ENCODE peak calls at places on chromosomes 11 and 22, in four cellular contexts. G is Karpas-422, P is left ventricle myocardium inferior, Z is lower lobe of right lung. I is an unnamed sample.

GRCh38 chr22:42270178-42270511 is 308 bp downstream of the TCF20 start:
- DNase-seq in G (peak; percentile 68), P (no peak), Z (no peak), I (no peak)

GRCh38 chr22:22711532-22711913 is 67.1 kb downstream of the GGTLC2 start:
- DNase-seq in G (no peak), P (no peak), Z (no peak), I (no peak)

GRCh38 chr11:86983071-86983488 is 27.9 kb upstream of the FZD4 start:
- DNase-seq in G (no peak), P (peak; percentile 23), Z (peak; percentile 54), I (peak; percentile 24)

GRCh38 chr11:65580756-65581155 is 4.9 kb downstream of the EHBP1L1 start:
- DNase-seq in G (no peak), P (no peak), Z (no peak), I (no peak)

GRCh38 chr11:29934115-29934638 is 82.7 kb downstream of the KCNA4 start:
- DNase-seq in G (no peak), P (no peak), Z (no peak), I (no peak)

GRCh38 chr22:27358096-27358870 is 443.3 kb downstream of the MN1 start:
- DNase-seq in G (no peak), P (no peak), Z (no peak), I (no peak)

GRCh38 chr11:120401506-120401905 is 65.3 kb downstream of the ARHGEF12 start:
- DNase-seq in G (no peak), P (no peak), Z (no peak), I (no peak)

GRCh38 chr22:28597665-28598064 is 82.0 kb downstream of the TTC28 start:
- DNase-seq in G (no peak), P (no peak), Z (no peak), I (no peak)

GRCh38 chr11:96207459-96208449 is 135.2 kb downstream of the MAML2 start:
- DNase-seq in G (no peak), P (no peak), Z (no peak), I (no peak)

GRCh38 chr11:67053896-67054850 is 2.5 kb upstream of the RHOD start:
- DNase-seq in G (peak; percentile 82), P (no peak), Z (no peak), I (no peak)

GRCh38 chr11:114135737-114136151 is 76.2 kb downstream of the ZBTB16 start:
- DNase-seq in G (no peak), P (no peak), Z (no peak), I (no peak)

GRCh38 chr11:128482512-128483191 is 104.7 kb downstream of the ETS1 start:
- DNase-seq in G (no peak), P (no peak), Z (no peak), I (peak; percentile 56)
- H3K4me3 ChIP-seq in G (no peak overlapping the region), P (peak overlapping the region; percentile 31), Z (no peak overlapping the region), I (no peak overlapping the region)

GRCh38 chr22:45995405-45996101 is 18.6 kb upstream of the WNT7B start:
- DNase-seq in G (no peak), P (no peak), Z (peak; percentile 46), I (no peak)
- H3K27ac ChIP-seq in G (no peak overlapping the region), P (peak overlapping the region; percentile 94), Z (peak overlapping the region; percentile 84), I (peak overlapping the region; percentile 92)

DNA sequence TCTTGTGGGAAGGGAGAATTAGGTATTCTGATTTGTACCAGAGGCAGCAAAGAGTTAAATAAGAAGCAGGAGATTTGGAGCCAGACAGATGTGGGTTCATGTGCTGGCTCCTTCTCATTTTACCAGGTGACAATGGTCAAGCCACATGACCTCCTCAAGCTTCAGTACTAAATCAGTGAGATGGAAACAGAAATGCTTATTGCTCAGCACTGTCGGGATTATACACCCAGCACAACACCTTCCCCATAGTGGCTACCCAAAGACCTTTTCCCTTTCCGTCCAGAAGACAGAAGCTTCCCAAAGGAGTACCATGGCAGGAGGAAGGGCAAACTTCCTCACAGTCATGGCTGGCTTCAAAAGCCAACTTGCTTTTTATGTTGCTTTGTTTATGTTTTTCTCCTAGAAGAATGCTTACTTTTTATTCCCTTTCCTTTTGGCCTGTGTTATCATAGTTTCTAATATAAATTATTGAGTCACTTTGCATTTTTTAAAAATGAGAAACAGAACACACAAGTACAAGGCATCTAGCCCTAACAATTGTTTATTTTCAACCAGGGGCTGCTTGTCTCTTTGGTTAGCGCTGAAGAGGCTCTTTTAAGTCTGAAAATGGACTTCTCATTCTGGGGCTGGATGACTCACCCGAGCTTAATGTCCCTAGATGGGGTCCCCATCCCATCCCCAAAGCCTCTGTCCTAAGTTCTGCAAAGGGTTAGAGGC is 181.6 kb upstream of the ZBED5 start:
- DNase-seq in G (no peak), P (no peak), Z (no peak), I (no peak)
- H3K4me1 ChIP-seq in G (no peaks in the 10 kb centered on the region), P (no peaks in the 10 kb centered on the region), Z (peaks cover 15% of the 10 kb centered on the region), I (no peaks in the 10 kb centered on the region)

GRCh38 chr11:17015639-17016125 is 1.5 kb upstream of the PLEKHA7 start:
- DNase-seq in G (no peak), P (peak; percentile 24), Z (no peak), I (no peak)

GRCh38 chr11:17012712-17013547 is 1.3 kb downstream of the PLEKHA7 start:
- DNase-seq in G (no peak), P (peak; percentile 55), Z (peak; percentile 56), I (no peak)

GRCh38 chr11:17013548-17014320 is 480 bp downstream of the PLEKHA7 start:
- DNase-seq in G (no peak), P (no peak), Z (peak; percentile 60), I (no peak)

GRCh38 chr11:17014774-17015638 is 792 bp upstream of the PLEKHA7 start:
- DNase-seq in G (peak; percentile 45), P (no peak), Z (no peak), I (no peak)

DNA sequence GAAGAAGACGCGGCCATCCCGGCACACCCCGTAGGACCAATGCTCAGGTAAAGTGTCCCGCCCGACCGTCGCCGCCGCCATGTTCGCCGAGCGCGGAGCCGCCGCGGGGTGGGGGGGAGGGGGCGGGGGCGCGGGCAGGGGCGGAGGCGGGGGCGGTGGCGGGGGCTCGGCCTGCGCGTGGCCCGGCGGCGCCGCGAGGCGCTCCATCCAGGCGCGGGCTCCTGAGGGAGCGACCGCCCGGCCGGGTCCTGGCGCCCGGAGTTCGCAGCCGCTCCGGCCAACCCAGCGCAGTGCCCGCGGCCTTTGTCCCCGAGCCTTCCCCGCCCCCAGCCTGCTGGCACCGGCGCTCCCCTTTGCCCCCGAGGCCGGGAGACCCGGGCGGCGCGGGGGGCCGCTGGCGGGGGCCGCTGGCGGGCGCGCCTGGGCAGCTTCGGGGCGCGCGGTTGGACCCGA is at the start of gene PLEKHA7:
- DNase-seq in G (no peak), P (no peak), Z (no peak), I (no peak)
- H3K4me3 ChIP-seq in G (peak within 1 kb of the TSS; percentile 25), P (peak within 1 kb of the TSS; percentile 87), Z (peak within 1 kb of the TSS; percentile 73), I (peak within 1 kb of the TSS; percentile 72)

GRCh38 chr11:70333206-70333605 is 62.7 kb downstream of the PPFIA1 start:
- DNase-seq in G (no peak), P (no peak), Z (no peak), I (no peak)
- H3K27ac ChIP-seq in G (no peak overlapping the region), P (no peak overlapping the region), Z (no peak overlapping the region), I (no peak overlapping the region)

GRCh38 chr22:36375071-36375980 is 12.4 kb downstream of the MYH9 start:
- DNase-seq in G (no peak), P (no peak), Z (peak; percentile 82), I (no peak)

GRCh38 chr22:36374603-36375024 is 13.2 kb downstream of the MYH9 start:
- DNase-seq in G (no peak), P (no peak), Z (no peak), I (no peak)

GRCh38 chr22:36377022-36377631 is 10.6 kb downstream of the MYH9 start:
- DNase-seq in G (no peak), P (no peak), Z (no peak), I (peak; percentile 29)

GRCh38 chr22:36378080-36378788 is 9.5 kb downstream of the MYH9 start:
- DNase-seq in G (no peak), P (no peak), Z (no peak), I (no peak)

DNA sequence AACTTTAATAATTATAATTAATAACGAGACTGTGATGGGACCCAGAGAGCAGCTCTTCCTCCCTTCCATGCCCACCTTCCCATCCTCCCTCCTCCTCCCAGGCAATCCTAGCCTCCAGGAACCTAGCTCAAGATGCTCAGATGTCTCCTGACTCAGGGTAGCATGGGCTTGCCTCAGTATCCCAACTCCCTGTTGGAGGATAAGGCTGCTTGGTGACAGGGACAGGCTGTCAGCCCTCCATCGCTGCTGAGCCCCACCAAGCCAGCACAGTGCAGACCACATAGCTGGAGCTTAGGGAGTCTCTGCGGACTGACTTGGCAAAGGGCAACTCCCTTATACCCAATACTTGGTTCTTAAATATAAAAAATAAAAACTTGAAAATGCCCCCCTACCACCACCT is 11.5 kb downstream of the MYH9 start:
- DNase-seq in G (no peak), P (no peak), Z (no peak), I (no peak)
- H3K4me1 ChIP-seq in G (peaks cover 34% of the 10 kb centered on the region), P (peaks cover 100% of the 10 kb centered on the region), Z (peaks cover 100% of the 10 kb centered on the region), I (peaks cover 100% of the 10 kb centered on the region)

I was measured in heart left ventricle.